ENCODE peak calls at places on chromosome 9, in nine cellular contexts. One of them, this sample, is unnamed.

GRCh38 chr9:104992696-104993095 is 64.7 kb upstream of the ABCA1 start:
- DNase-seq in anterior cingulate cortex: no peak
- DNase-seq in stimulated activated CD8-positive, alpha-beta memory T cell treated with anti-CD3 and anti-CD28 coated beads, Interleukin-15, amount 100 ng/mL, for 24 hours: no peak
- DNase-seq in GM19239: no peak
- DNase-seq in WTC11: no peak
- DNase-seq in endothelial cell: no peak
- DNase-seq in fibroblast of the aortic adventitia: peak; percentile 60
- DNase-seq in Kasumi-1: no peak
- DNase-seq in CD4-positive, CD25-positive, alpha-beta regulatory T cell: no peak
- DNase-seq in this sample: no peak

GRCh38 chr9:96080364-96080763 is 204.9 kb downstream of the ERCC6L2 start:
- DNase-seq in anterior cingulate cortex: no peak
- DNase-seq in stimulated activated CD8-positive, alpha-beta memory T cell treated with anti-CD3 and anti-CD28 coated beads, Interleukin-15, amount 100 ng/mL, for 24 hours: no peak
- DNase-seq in GM19239: no peak
- DNase-seq in WTC11: no peak
- DNase-seq in endothelial cell: no peak
- DNase-seq in fibroblast of the aortic adventitia: no peak
- DNase-seq in Kasumi-1: no peak
- DNase-seq in CD4-positive, CD25-positive, alpha-beta regulatory T cell: no peak
- DNase-seq in this sample: no peak

GRCh38 chr9:95808001-95808400 is 67.5 kb upstream of the ERCC6L2 start:
- DNase-seq in anterior cingulate cortex: no peak
- DNase-seq in stimulated activated CD8-positive, alpha-beta memory T cell treated with anti-CD3 and anti-CD28 coated beads, Interleukin-15, amount 100 ng/mL, for 24 hours: no peak
- DNase-seq in GM19239: no peak
- DNase-seq in WTC11: no peak
- DNase-seq in endothelial cell: no peak
- DNase-seq in fibroblast of the aortic adventitia: peak; percentile 53
- DNase-seq in Kasumi-1: no peak
- DNase-seq in CD4-positive, CD25-positive, alpha-beta regulatory T cell: no peak
- DNase-seq in this sample: no peak

GRCh38 chr9:131436865-131437271 is 43.0 kb downstream of the PRRC2B start:
- DNase-seq in anterior cingulate cortex: no peak
- DNase-seq in stimulated activated CD8-positive, alpha-beta memory T cell treated with anti-CD3 and anti-CD28 coated beads, Interleukin-15, amount 100 ng/mL, for 24 hours: no peak
- DNase-seq in GM19239: no peak
- DNase-seq in WTC11: peak; percentile 33
- DNase-seq in endothelial cell: no peak
- DNase-seq in fibroblast of the aortic adventitia: no peak
- DNase-seq in Kasumi-1: no peak
- DNase-seq in CD4-positive, CD25-positive, alpha-beta regulatory T cell: no peak
- DNase-seq in this sample: peak; percentile 73

GRCh38 chr9:136551401-136552116 is 5.7 kb upstream of the NOTCH1 start:
- DNase-seq in anterior cingulate cortex: no peak
- DNase-seq in stimulated activated CD8-positive, alpha-beta memory T cell treated with anti-CD3 and anti-CD28 coated beads, Interleukin-15, amount 100 ng/mL, for 24 hours: no peak
- DNase-seq in GM19239: no peak
- DNase-seq in WTC11: peak; percentile 76
- DNase-seq in endothelial cell: no peak
- DNase-seq in fibroblast of the aortic adventitia: peak; percentile 77
- DNase-seq in Kasumi-1: no peak
- DNase-seq in CD4-positive, CD25-positive, alpha-beta regulatory T cell: no peak
- DNase-seq in this sample: no peak

GRCh38 chr9:135906291-135907005 is 898 bp downstream of the CAMSAP1 start:
- DNase-seq in anterior cingulate cortex: no peak
- DNase-seq in stimulated activated CD8-positive, alpha-beta memory T cell treated with anti-CD3 and anti-CD28 coated beads, Interleukin-15, amount 100 ng/mL, for 24 hours: no peak
- DNase-seq in GM19239: no peak
- DNase-seq in WTC11: no peak
- DNase-seq in endothelial cell: peak; percentile 30
- DNase-seq in fibroblast of the aortic adventitia: peak; percentile 66
- DNase-seq in Kasumi-1: peak; percentile 27
- DNase-seq in CD4-positive, CD25-positive, alpha-beta regulatory T cell: no peak
- DNase-seq in this sample: no peak

GRCh38 chr9:8486095-8486494 is 686.5 kb upstream of the DMAC1 start:
- DNase-seq in anterior cingulate cortex: no peak
- DNase-seq in stimulated activated CD8-positive, alpha-beta memory T cell treated with anti-CD3 and anti-CD28 coated beads, Interleukin-15, amount 100 ng/mL, for 24 hours: no peak
- DNase-seq in GM19239: no peak
- DNase-seq in WTC11: peak; percentile 56
- DNase-seq in endothelial cell: peak; percentile 64
- DNase-seq in fibroblast of the aortic adventitia: peak; percentile 42
- DNase-seq in Kasumi-1: peak; percentile 8
- DNase-seq in CD4-positive, CD25-positive, alpha-beta regulatory T cell: no peak
- DNase-seq in this sample: peak; percentile 15

GRCh38 chr9:14797442-14797841 is 74.9 kb upstream of the CER1 start:
- DNase-seq in anterior cingulate cortex: no peak
- DNase-seq in stimulated activated CD8-positive, alpha-beta memory T cell treated with anti-CD3 and anti-CD28 coated beads, Interleukin-15, amount 100 ng/mL, for 24 hours: no peak
- DNase-seq in GM19239: no peak
- DNase-seq in WTC11: no peak
- DNase-seq in endothelial cell: no peak
- DNase-seq in fibroblast of the aortic adventitia: no peak
- DNase-seq in Kasumi-1: no peak
- DNase-seq in CD4-positive, CD25-positive, alpha-beta regulatory T cell: no peak
- DNase-seq in this sample: no peak

GRCh38 chr9:70635790-70636189 is 221.3 kb upstream of the KLF9 start:
- DNase-seq in anterior cingulate cortex: no peak
- DNase-seq in stimulated activated CD8-positive, alpha-beta memory T cell treated with anti-CD3 and anti-CD28 coated beads, Interleukin-15, amount 100 ng/mL, for 24 hours: no peak
- DNase-seq in GM19239: no peak
- DNase-seq in WTC11: no peak
- DNase-seq in endothelial cell: no peak
- DNase-seq in fibroblast of the aortic adventitia: no peak
- DNase-seq in Kasumi-1: no peak
- DNase-seq in CD4-positive, CD25-positive, alpha-beta regulatory T cell: no peak
- DNase-seq in this sample: no peak

GRCh38 chr9:34662544-34663295 is at the start of gene CCL27:
- DNase-seq in anterior cingulate cortex: no peak
- DNase-seq in stimulated activated CD8-positive, alpha-beta memory T cell treated with anti-CD3 and anti-CD28 coated beads, Interleukin-15, amount 100 ng/mL, for 24 hours: no peak
- DNase-seq in GM19239: no peak
- DNase-seq in WTC11: no peak
- DNase-seq in endothelial cell: no peak
- DNase-seq in fibroblast of the aortic adventitia: no peak
- DNase-seq in Kasumi-1: no peak
- DNase-seq in CD4-positive, CD25-positive, alpha-beta regulatory T cell: no peak
- DNase-seq in this sample: no peak

GRCh38 chr9:114668146-114668545 is 10.5 kb upstream of the TEX53 start:
- DNase-seq in anterior cingulate cortex: no peak
- DNase-seq in stimulated activated CD8-positive, alpha-beta memory T cell treated with anti-CD3 and anti-CD28 coated beads, Interleukin-15, amount 100 ng/mL, for 24 hours: no peak
- DNase-seq in GM19239: no peak
- DNase-seq in WTC11: no peak
- DNase-seq in endothelial cell: no peak
- DNase-seq in fibroblast of the aortic adventitia: no peak
- DNase-seq in Kasumi-1: no peak
- DNase-seq in CD4-positive, CD25-positive, alpha-beta regulatory T cell: no peak
- DNase-seq in this sample: no peak